ENCODE peak calls at places on chromosome 4, in eight cellular contexts. One of them, this sample, is unnamed.

GRCh38 chr4:145679991-145680455 is at the start of gene C4orf51:
- DNase-seq in EL: peak
- DNase-seq in NCI-H510A treated with DMSO at 0.1 percent for 48 hours: peak
- DNase-seq in hepatocyte: peak
- DNase-seq in naive thymus-derived CD8-positive, alpha-beta T cell: no peak
- DNase-seq in NCI-H2081 treated with DMSO at 0.1 percent for 48 hours: no peak
- DNase-seq in stimulated activated CD4-positive, alpha-beta T cell treated with anti-CD3 and anti-CD28 coated beads, Interleukin-15, amount 100 ng/mL, for 1 hour: no peak
- DNase-seq in HFF-Myc: peak
- DNase-seq in this sample: no peak

GRCh38 chr4:70994387-70995099 is 1.1 kb downstream of the DCK start:
- DNase-seq in hepatocyte: no peak
- DNase-seq in NCI-H2081 treated with DMSO at 0.1 percent for 48 hours: no peak
- DNase-seq in EL: peak
- DNase-seq in naive thymus-derived CD8-positive, alpha-beta T cell: no peak
- DNase-seq in stimulated activated CD4-positive, alpha-beta T cell treated with anti-CD3 and anti-CD28 coated beads, Interleukin-15, amount 100 ng/mL, for 1 hour: no peak
- DNase-seq in HFF-Myc: no peak
- DNase-seq in NCI-H510A treated with DMSO at 0.1 percent for 48 hours: no peak
- DNase-seq in this sample: no peak

GRCh38 chr4:186240848-186241491 is 13.7 kb downstream of the KLKB1 start:
- DNase-seq in naive thymus-derived CD8-positive, alpha-beta T cell: no peak
- DNase-seq in stimulated activated CD4-positive, alpha-beta T cell treated with anti-CD3 and anti-CD28 coated beads, Interleukin-15, amount 100 ng/mL, for 1 hour: no peak
- DNase-seq in HFF-Myc: no peak
- DNase-seq in hepatocyte: no peak
- DNase-seq in NCI-H2081 treated with DMSO at 0.1 percent for 48 hours: no peak
- DNase-seq in EL: no peak
- DNase-seq in NCI-H510A treated with DMSO at 0.1 percent for 48 hours: peak
- DNase-seq in this sample: no peak

GRCh38 chr4:48347282-48347921 is 6.1 kb downstream of the SLAIN2 start:
- DNase-seq in stimulated activated CD4-positive, alpha-beta T cell treated with anti-CD3 and anti-CD28 coated beads, Interleukin-15, amount 100 ng/mL, for 1 hour: no peak
- DNase-seq in naive thymus-derived CD8-positive, alpha-beta T cell: no peak
- DNase-seq in hepatocyte: no peak
- DNase-seq in HFF-Myc: no peak
- DNase-seq in EL: no peak
- DNase-seq in NCI-H510A treated with DMSO at 0.1 percent for 48 hours: no peak
- DNase-seq in NCI-H2081 treated with DMSO at 0.1 percent for 48 hours: no peak
- DNase-seq in this sample: no peak

GRCh38 chr4:4625488-4625887 is 83.6 kb upstream of the STX18 start:
- DNase-seq in HFF-Myc: peak
- DNase-seq in NCI-H510A treated with DMSO at 0.1 percent for 48 hours: no peak
- DNase-seq in naive thymus-derived CD8-positive, alpha-beta T cell: no peak
- DNase-seq in hepatocyte: no peak
- DNase-seq in stimulated activated CD4-positive, alpha-beta T cell treated with anti-CD3 and anti-CD28 coated beads, Interleukin-15, amount 100 ng/mL, for 1 hour: no peak
- DNase-seq in NCI-H2081 treated with DMSO at 0.1 percent for 48 hours: no peak
- DNase-seq in EL: peak
- DNase-seq in this sample: no peak

GRCh38 chr4:139184129-139184528 is 7.1 kb upstream of the ELF2 start:
- DNase-seq in NCI-H510A treated with DMSO at 0.1 percent for 48 hours: no peak
- DNase-seq in HFF-Myc: no peak
- DNase-seq in stimulated activated CD4-positive, alpha-beta T cell treated with anti-CD3 and anti-CD28 coated beads, Interleukin-15, amount 100 ng/mL, for 1 hour: no peak
- DNase-seq in EL: peak
- DNase-seq in naive thymus-derived CD8-positive, alpha-beta T cell: no peak
- DNase-seq in NCI-H2081 treated with DMSO at 0.1 percent for 48 hours: no peak
- DNase-seq in hepatocyte: peak
- DNase-seq in this sample: no peak

GRCh38 chr4:120922390-120923200 is at the start of gene PRDM5:
- DNase-seq in NCI-H510A treated with DMSO at 0.1 percent for 48 hours: peak
- DNase-seq in EL: peak
- DNase-seq in stimulated activated CD4-positive, alpha-beta T cell treated with anti-CD3 and anti-CD28 coated beads, Interleukin-15, amount 100 ng/mL, for 1 hour: peak
- DNase-seq in HFF-Myc: no peak
- DNase-seq in NCI-H2081 treated with DMSO at 0.1 percent for 48 hours: no peak
- DNase-seq in naive thymus-derived CD8-positive, alpha-beta T cell: peak
- DNase-seq in hepatocyte: peak
- DNase-seq in this sample: no peak

GRCh38 chr4:38529189-38530115 is 134.5 kb upstream of the KLF3 start:
- DNase-seq in EL: no peak
- DNase-seq in NCI-H2081 treated with DMSO at 0.1 percent for 48 hours: no peak
- DNase-seq in hepatocyte: no peak
- DNase-seq in HFF-Myc: no peak
- DNase-seq in NCI-H510A treated with DMSO at 0.1 percent for 48 hours: peak
- DNase-seq in stimulated activated CD4-positive, alpha-beta T cell treated with anti-CD3 and anti-CD28 coated beads, Interleukin-15, amount 100 ng/mL, for 1 hour: no peak
- DNase-seq in naive thymus-derived CD8-positive, alpha-beta T cell: peak
- DNase-seq in this sample: peak

GRCh38 chr4:89158884-89159503 is 47.7 kb downstream of the TIGD2 start:
- DNase-seq in stimulated activated CD4-positive, alpha-beta T cell treated with anti-CD3 and anti-CD28 coated beads, Interleukin-15, amount 100 ng/mL, for 1 hour: no peak
- DNase-seq in NCI-H510A treated with DMSO at 0.1 percent for 48 hours: peak
- DNase-seq in NCI-H2081 treated with DMSO at 0.1 percent for 48 hours: peak
- DNase-seq in EL: peak
- DNase-seq in HFF-Myc: peak
- DNase-seq in naive thymus-derived CD8-positive, alpha-beta T cell: no peak
- DNase-seq in hepatocyte: peak
- DNase-seq in this sample: peak

GRCh38 chr4:24999392-25000104 is 31.2 kb downstream of the LGI2 start:
- DNase-seq in NCI-H2081 treated with DMSO at 0.1 percent for 48 hours: no peak
- DNase-seq in NCI-H510A treated with DMSO at 0.1 percent for 48 hours: no peak
- DNase-seq in naive thymus-derived CD8-positive, alpha-beta T cell: no peak
- DNase-seq in stimulated activated CD4-positive, alpha-beta T cell treated with anti-CD3 and anti-CD28 coated beads, Interleukin-15, amount 100 ng/mL, for 1 hour: no peak
- DNase-seq in hepatocyte: no peak
- DNase-seq in EL: no peak
- DNase-seq in HFF-Myc: no peak
- DNase-seq in this sample: no peak

GRCh38 chr4:20509315-20509714 is 190.9 kb upstream of the PACRGL start:
- DNase-seq in naive thymus-derived CD8-positive, alpha-beta T cell: no peak
- DNase-seq in HFF-Myc: no peak
- DNase-seq in hepatocyte: no peak
- DNase-seq in NCI-H2081 treated with DMSO at 0.1 percent for 48 hours: no peak
- DNase-seq in stimulated activated CD4-positive, alpha-beta T cell treated with anti-CD3 and anti-CD28 coated beads, Interleukin-15, amount 100 ng/mL, for 1 hour: no peak
- DNase-seq in NCI-H510A treated with DMSO at 0.1 percent for 48 hours: no peak
- DNase-seq in EL: no peak
- DNase-seq in this sample: no peak

GRCh38 chr4:182547435-182547834 is 304.2 kb downstream of the TENM3 start:
- DNase-seq in HFF-Myc: no peak
- DNase-seq in hepatocyte: no peak
- DNase-seq in NCI-H510A treated with DMSO at 0.1 percent for 48 hours: no peak
- DNase-seq in stimulated activated CD4-positive, alpha-beta T cell treated with anti-CD3 and anti-CD28 coated beads, Interleukin-15, amount 100 ng/mL, for 1 hour: no peak
- DNase-seq in naive thymus-derived CD8-positive, alpha-beta T cell: no peak
- DNase-seq in EL: no peak
- DNase-seq in NCI-H2081 treated with DMSO at 0.1 percent for 48 hours: no peak
- DNase-seq in this sample: no peak

GRCh38 chr4:61572160-61572559 is 372.0 kb downstream of the ADGRL3 start:
- DNase-seq in naive thymus-derived CD8-positive, alpha-beta T cell: no peak
- DNase-seq in NCI-H510A treated with DMSO at 0.1 percent for 48 hours: no peak
- DNase-seq in stimulated activated CD4-positive, alpha-beta T cell treated with anti-CD3 and anti-CD28 coated beads, Interleukin-15, amount 100 ng/mL, for 1 hour: no peak
- DNase-seq in HFF-Myc: no peak
- DNase-seq in hepatocyte: no peak
- DNase-seq in NCI-H2081 treated with DMSO at 0.1 percent for 48 hours: no peak
- DNase-seq in EL: no peak
- DNase-seq in this sample: no peak

GRCh38 chr4:22741744-22742143 is 49.0 kb downstream of the GBA3 start:
- DNase-seq in stimulated activated CD4-positive, alpha-beta T cell treated with anti-CD3 and anti-CD28 coated beads, Interleukin-15, amount 100 ng/mL, for 1 hour: no peak
- DNase-seq in hepatocyte: no peak
- DNase-seq in EL: no peak
- DNase-seq in NCI-H510A treated with DMSO at 0.1 percent for 48 hours: no peak
- DNase-seq in naive thymus-derived CD8-positive, alpha-beta T cell: no peak
- DNase-seq in NCI-H2081 treated with DMSO at 0.1 percent for 48 hours: no peak
- DNase-seq in HFF-Myc: no peak
- DNase-seq in this sample: no peak

GRCh38 chr4:164023214-164023613 is 528.7 kb downstream of the TMA16 start:
- DNase-seq in naive thymus-derived CD8-positive, alpha-beta T cell: no peak
- DNase-seq in HFF-Myc: no peak
- DNase-seq in EL: no peak
- DNase-seq in stimulated activated CD4-positive, alpha-beta T cell treated with anti-CD3 and anti-CD28 coated beads, Interleukin-15, amount 100 ng/mL, for 1 hour: no peak
- DNase-seq in NCI-H2081 treated with DMSO at 0.1 percent for 48 hours: no peak
- DNase-seq in NCI-H510A treated with DMSO at 0.1 percent for 48 hours: no peak
- DNase-seq in hepatocyte: no peak
- DNase-seq in this sample: no peak

GRCh38 chr4:168150651-168151050 is 58.3 kb downstream of the ANXA10 start:
- DNase-seq in hepatocyte: no peak
- DNase-seq in NCI-H2081 treated with DMSO at 0.1 percent for 48 hours: no peak
- DNase-seq in stimulated activated CD4-positive, alpha-beta T cell treated with anti-CD3 and anti-CD28 coated beads, Interleukin-15, amount 100 ng/mL, for 1 hour: no peak
- DNase-seq in naive thymus-derived CD8-positive, alpha-beta T cell: no peak
- DNase-seq in NCI-H510A treated with DMSO at 0.1 percent for 48 hours: no peak
- DNase-seq in EL: no peak
- DNase-seq in HFF-Myc: no peak
- DNase-seq in this sample: no peak

This sample was measured in LNCaP clone FGC.